ENCODE peak calls at places on chromosome 3, in seven cellular contexts. R, I, M, P, S, G and A are unnamed samples.

GRCh38 chr3:107994954-107995715 is 95.7 kb downstream of the CD47 start:
- DNase-seq in R (no peak), P (no peak), G (no peak), I (no peak), M (no peak), S (no peak), A (no peak)

GRCh38 chr3:126746395-126747177 is 42.5 kb downstream of the CHCHD6 start:
- DNase-seq in I (peak), P (peak), R (peak), M (peak), S (no peak), G (no peak), A (peak)

GRCh38 chr3:44065311-44065710 is 176.4 kb upstream of the TOPAZ1 start:
- DNase-seq in P (no peak), R (no peak), G (no peak), S (no peak), M (no peak), I (peak), A (no peak)

GRCh38 chr3:138367912-138368311 is 19.5 kb downstream of the MRAS start:
- DNase-seq in R (no peak), S (no peak), G (no peak), M (peak), P (no peak), I (no peak), A (peak)

GRCh38 chr3:162684260-162684659 is 1187.7 kb downstream of the OTOL1 start:
- DNase-seq in S (no peak), M (no peak), I (no peak), P (no peak), G (no peak), R (no peak), A (no peak)

GRCh38 chr3:4334548-4334947 is 31.4 kb downstream of the SETMAR start:
- DNase-seq in R (no peak), I (no peak), S (no peak), P (no peak), M (no peak), G (no peak), A (no peak)

GRCh38 chr3:140007946-140008692 is 73.1 kb downstream of the CLSTN2 start:
- DNase-seq in P (no peak), R (no peak), M (no peak), I (no peak), S (no peak), G (no peak), A (no peak)

GRCh38 chr3:72388117-72388516 is 460.1 kb downstream of the SHQ1 start:
- DNase-seq in G (no peak), P (no peak), I (no peak), M (no peak), R (no peak), S (no peak), A (no peak)

GRCh38 chr3:129346690-129347440 is 68.2 kb downstream of the HMCES start:
- DNase-seq in S (no peak), R (no peak), G (no peak), I (no peak), P (no peak), M (no peak), A (no peak)

GRCh38 chr3:61979645-61980430 is 393.5 kb downstream of the FEZF2 start:
- DNase-seq in I (no peak), R (no peak), S (no peak), P (no peak), M (no peak), G (no peak), A (no peak)

GRCh38 chr3:171833006-171833405 is 10.1 kb upstream of the TMEM212 start:
- DNase-seq in R (no peak), P (no peak), S (no peak), I (no peak), M (no peak), G (no peak), A (no peak)

GRCh38 chr3:64023861-64024223 is 548 bp upstream of the PSMD6 start:
- DNase-seq in I (peak), S (no peak), P (peak), R (no peak), G (no peak), M (no peak), A (peak)

GRCh38 chr3:127666684-127667083 is 6.1 kb upstream of the ABTB1 start:
- DNase-seq in P (no peak), I (no peak), M (no peak), G (no peak), S (no peak), R (no peak), A (no peak)

GRCh38 chr3:48232734-48233133 is 8.2 kb upstream of the ZNF589 start:
- DNase-seq in I (peak), P (peak), R (peak), M (peak), G (peak), S (peak), A (peak)

DNA sequence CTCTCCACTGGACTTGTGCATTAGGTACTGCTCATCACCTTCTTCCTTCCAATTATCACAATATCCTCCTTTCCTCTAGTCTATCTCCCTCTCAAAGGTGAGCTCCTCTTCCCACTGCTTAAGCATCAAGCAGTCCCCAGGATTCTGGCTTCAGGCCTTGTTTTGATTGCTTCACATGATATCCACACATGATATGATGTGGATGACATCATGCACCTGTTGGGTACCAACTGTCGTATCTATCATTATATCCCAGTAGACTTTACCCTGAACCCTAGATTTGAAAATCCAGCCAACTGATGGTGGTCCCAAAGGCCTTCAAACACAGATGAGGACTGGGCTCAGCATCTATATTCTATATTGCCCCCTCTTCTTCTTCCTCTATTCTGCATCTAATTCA is 104.9 kb downstream of the MFSD1 start:
- DNase-seq in M (no peak), P (no peak), R (no peak), I (no peak), S (no peak), G (no peak), A (no peak)
- TF ChIP-seq CEBPB in M (no peak), P (no peak), R (no peak), I (no peak), S (no peak), G (no peak), A (no peak)

DNA sequence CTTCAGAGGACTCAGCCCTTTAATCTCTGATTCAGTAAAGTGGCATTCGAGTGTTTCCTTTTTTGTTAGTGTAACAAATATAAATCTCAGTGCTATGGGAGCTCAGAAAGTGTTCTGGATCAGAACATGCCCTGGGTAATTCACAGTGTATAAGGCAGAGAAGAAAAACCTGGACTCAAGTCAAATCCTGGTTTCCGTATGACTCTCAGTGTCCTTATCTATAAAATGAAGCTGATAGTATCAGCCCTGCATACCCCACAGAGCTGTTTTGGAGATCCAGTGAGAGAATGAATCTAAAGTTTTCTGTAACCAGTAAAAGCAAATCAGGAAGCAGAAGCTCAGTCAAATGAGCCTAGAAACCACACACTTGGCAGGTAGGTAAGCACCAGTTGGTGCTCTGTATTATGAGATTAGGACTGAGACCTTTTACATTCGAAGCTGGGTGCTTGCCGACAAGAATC is 67.2 kb downstream of the IL1RAP start:
- DNase-seq in I (no peak), M (no peak), S (no peak), R (no peak), P (no peak), G (no peak), A (peak)
- TF ChIP-seq CEBPB in I (no peak), M (no peak), S (no peak), R (no peak), P (no peak), G (no peak), A (no peak)

GRCh38 chr3:35524851-35525250 is 114.5 kb upstream of the ARPP21 start:
- DNase-seq in G (no peak), R (no peak), I (peak), P (peak), S (no peak), M (no peak), A (no peak)

GRCh38 chr3:35523838-35524237 is 115.5 kb upstream of the ARPP21 start:
- DNase-seq in S (no peak), I (peak), M (no peak), R (no peak), P (no peak), G (no peak), A (no peak)

GRCh38 chr3:35529337-35529736 is 110.0 kb upstream of the ARPP21 start:
- DNase-seq in S (no peak), R (no peak), M (no peak), I (no peak), P (no peak), G (no peak), A (no peak)

DNA sequence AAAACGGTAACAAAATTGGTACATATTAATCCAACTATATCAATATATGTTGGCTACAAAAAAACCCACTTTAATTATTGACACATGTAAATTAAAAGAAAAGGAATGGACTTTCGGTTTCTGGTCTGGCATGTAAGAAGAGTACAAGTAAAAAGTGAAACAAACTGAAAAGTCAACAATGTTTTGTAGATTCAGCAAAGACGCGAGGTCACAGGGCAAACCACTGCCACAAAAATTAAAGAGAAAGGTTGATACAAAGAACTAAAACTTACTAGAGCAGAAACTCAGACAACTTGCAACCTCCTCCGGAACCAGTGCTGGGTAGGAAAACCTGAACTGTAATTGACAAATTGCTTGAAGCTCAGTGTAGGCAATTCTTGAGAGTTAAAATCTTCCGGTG is 110.6 kb upstream of the ARPP21 start:
- DNase-seq in M (no peak), S (no peak), P (peak), R (no peak), I (no peak), G (no peak), A (no peak)
- TF ChIP-seq CEBPB in M (no peak), S (no peak), P (no peak), R (no peak), I (no peak), G (no peak), A (no peak)

GRCh38 chr3:120614765-120615164 is 18.6 kb downstream of the NDUFB4 start:
- DNase-seq in P (no peak), I (no peak), M (no peak), S (no peak), G (no peak), R (no peak), A (no peak)

GRCh38 chr3:120615863-120616599 is 19.9 kb downstream of the NDUFB4 start:
- DNase-seq in G (no peak), M (no peak), P (no peak), R (no peak), S (no peak), I (no peak), A (peak)
- TF ChIP-seq CEBPB in G (no peak), M (no peak), P (no peak), R (no peak), S (no peak), I (no peak), A (no peak)

DNA sequence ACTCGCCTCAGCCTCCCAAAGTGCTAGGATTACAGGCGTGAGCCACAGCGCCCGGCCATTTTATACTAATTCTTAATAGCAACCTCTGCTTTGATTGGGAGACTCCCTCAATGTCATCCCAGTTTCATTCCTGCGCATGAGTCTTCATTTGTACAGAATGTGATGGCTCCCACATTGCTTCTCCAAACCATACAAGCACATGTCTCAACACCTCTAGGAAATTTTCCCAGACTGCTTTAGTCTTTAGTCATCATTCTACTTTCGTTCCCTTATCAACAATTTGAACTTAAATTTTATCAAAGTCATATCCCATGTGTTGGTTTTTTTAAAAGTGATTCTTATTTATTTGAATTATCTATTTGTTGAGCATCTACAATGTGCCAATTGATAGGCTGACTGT is 58.1 kb downstream of the SNX4 start:
- DNase-seq in M (no peak), R (no peak), I (no peak), S (no peak), G (no peak), P (no peak), A (peak)
- TF ChIP-seq CEBPB in M (no peak), R (no peak), I (no peak), S (no peak), G (no peak), P (no peak), A (no peak)

GRCh38 chr3:39707314-39707909 is 102.0 kb upstream of the MYRIP start:
- DNase-seq in P (peak), I (peak), S (no peak), G (no peak), R (peak), M (peak), A (peak)
- TF ChIP-seq CEBPB in P (no peak), I (no peak), S (no peak), G (no peak), R (no peak), M (no peak), A (no peak)

GRCh38 chr3:7421065-7421464 is 560.1 kb downstream of the GRM7 start:
- DNase-seq in P (no peak), M (no peak), G (no peak), S (no peak), R (peak), I (no peak), A (no peak)
- TF ChIP-seq CEBPB in P (no peak), M (no peak), G (no peak), S (peak), R (peak), I (no peak), A (no peak)

GRCh38 chr3:184003187-184003967 is 14.3 kb downstream of the ABCC5 start:
- DNase-seq in M (no peak), G (no peak), P (no peak), R (no peak), S (no peak), I (no peak), A (peak)

GRCh38 chr3:184005981-184006507 is 11.6 kb downstream of the ABCC5 start:
- DNase-seq in M (peak), P (no peak), I (peak), G (peak), R (peak), S (no peak), A (peak)

GRCh38 chr3:184001761-184002160 is 15.9 kb downstream of the ABCC5 start:
- DNase-seq in P (no peak), G (no peak), M (no peak), I (no peak), S (no peak), R (no peak), A (no peak)

GRCh38 chr3:184002469-184002868 is 15.2 kb downstream of the ABCC5 start:
- DNase-seq in S (no peak), P (no peak), M (no peak), I (no peak), R (no peak), G (no peak), A (no peak)

GRCh38 chr3:184004483-184004882 is 13.2 kb downstream of the ABCC5 start:
- DNase-seq in M (no peak), I (no peak), G (no peak), P (no peak), R (no peak), S (no peak), A (no peak)
- TF ChIP-seq CEBPB in M (no peak), I (no peak), G (no peak), P (no peak), R (no peak), S (no peak), A (no peak)

DNA sequence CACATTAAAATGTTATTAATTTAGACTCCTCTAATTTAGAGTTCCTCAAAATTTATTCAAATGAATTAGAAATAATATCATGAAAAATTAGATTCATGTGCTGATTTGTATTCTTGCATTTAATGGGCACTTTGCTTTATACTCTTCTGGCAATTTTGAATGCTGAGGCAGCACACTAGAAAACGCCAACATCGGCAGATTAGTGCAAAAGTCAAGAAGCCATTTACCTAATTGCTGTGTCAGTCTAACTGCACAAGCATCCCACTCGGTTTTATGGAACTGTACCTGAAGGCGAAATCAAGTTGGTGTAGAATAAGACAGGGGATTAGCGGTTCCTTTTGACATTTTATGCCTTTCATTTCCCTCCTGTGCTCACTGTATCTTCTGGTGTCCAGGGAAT is 382.0 kb downstream of the ROBO2 start:
- DNase-seq in P (no peak), S (no peak), R (no peak), I (no peak), M (no peak), G (no peak), A (no peak)
- TF ChIP-seq CEBPB in P (no peak), S (no peak), R (no peak), I (no peak), M (no peak), G (no peak), A (no peak)

GRCh38 chr3:23752126-23752525 is 53.6 kb upstream of the UBE2E1 start:
- DNase-seq in R (no peak), P (no peak), I (no peak), M (no peak), S (no peak), G (no peak), A (no peak)

GRCh38 chr3:23749589-23749988 is 56.2 kb upstream of the UBE2E1 start:
- DNase-seq in M (no peak), I (no peak), G (no peak), S (no peak), P (no peak), R (no peak), A (no peak)

GRCh38 chr3:23754215-23754614 is 51.5 kb upstream of the UBE2E1 start:
- DNase-seq in P (no peak), M (no peak), R (no peak), G (no peak), S (no peak), I (no peak), A (no peak)

GRCh38 chr3:23750573-23751484 is 54.9 kb upstream of the UBE2E1 start:
- DNase-seq in M (no peak), G (no peak), I (no peak), P (no peak), R (no peak), S (peak), A (no peak)

GRCh38 chr3:23751485-23751811 is 54.3 kb upstream of the UBE2E1 start:
- DNase-seq in R (no peak), M (no peak), P (no peak), I (no peak), G (no peak), S (no peak), A (no peak)
- TF ChIP-seq CEBPB in R (no peak), M (no peak), P (no peak), I (no peak), G (no peak), S (no peak), A (no peak)